ENCODE peak calls at places on chromosomes 1 and 21, in six cellular contexts. C, G, W, T, U and F are unnamed samples.

GRCh38 chr1:208131631-208132286 is 112.4 kb downstream of the PLXNA2 start:
- DNase-seq in G (no peak), U (no peak), C (no peak), T (no peak), W (no peak), F (peak)

GRCh38 chr1:230281531-230281930 is 144.6 kb downstream of the PGBD5 start:
- DNase-seq in W (no peak), C (no peak), U (no peak), G (no peak), T (peak), F (no peak)

GRCh38 chr1:16078925-16079656 is 5.6 kb upstream of the FAM131C start:
- DNase-seq in C (peak), W (peak), G (peak), U (peak), T (no peak), F (peak)

GRCh38 chr1:20404466-20404865 is 81.5 kb downstream of the CAMK2N1 start:
- DNase-seq in T (no peak), U (peak), W (peak), G (peak), C (no peak), F (peak)

GRCh38 chr1:117629625-117630422 is 24.0 kb downstream of the TENT5C start:
- DNase-seq in G (peak), W (no peak), C (no peak), T (no peak), U (no peak), F (no peak)

GRCh38 chr21:44871576-44872265 is 1.8 kb downstream of the PTTG1IP start:
- DNase-seq in W (peak), T (no peak), C (no peak), G (no peak), U (no peak), F (no peak)

GRCh38 chr1:204294371-204294770 is 65.4 kb downstream of the PLEKHA6 start:
- DNase-seq in T (no peak), U (peak), C (no peak), G (no peak), W (peak), F (no peak)

GRCh38 chr1:244074559-244075171 is 23.6 kb downstream of the ZBTB18 start:
- DNase-seq in W (no peak), T (no peak), C (peak), G (no peak), U (no peak), F (peak)

GRCh38 chr1:109498161-109498801 is 4.4 kb downstream of the CYB561D1 start:
- DNase-seq in T (no peak), W (peak), C (no peak), G (peak), U (peak), F (peak)

GRCh38 chr1:175783126-175783722 is 39.8 kb upstream of the TNR start:
- DNase-seq in C (no peak), G (no peak), W (peak), T (no peak), U (no peak), F (peak)

GRCh38 chr21:31336739-31337040 is 7.4 kb downstream of the TIAM1 start:
- DNase-seq in C (no peak), W (no peak), U (no peak), G (no peak), T (no peak), F (no peak)

GRCh38 chr1:231199868-231200267 is 38.0 kb downstream of the TRIM67 start:
- DNase-seq in U (no peak), T (no peak), C (no peak), W (no peak), G (no peak), F (no peak)

GRCh38 chr1:200183637-200184036 is 156.1 kb downstream of the NR5A2 start:
- DNase-seq in W (peak), G (no peak), U (no peak), T (no peak), C (no peak), F (no peak)

GRCh38 chr1:201759194-201759814 is 69.7 kb upstream of the IPO9 start:
- DNase-seq in U (no peak), C (no peak), T (no peak), G (no peak), W (peak), F (no peak)

GRCh38 chr1:214454619-214455396 is 96.6 kb downstream of the PTPN14 start:
- DNase-seq in U (peak), G (no peak), C (no peak), W (peak), T (no peak), F (no peak)

DNA sequence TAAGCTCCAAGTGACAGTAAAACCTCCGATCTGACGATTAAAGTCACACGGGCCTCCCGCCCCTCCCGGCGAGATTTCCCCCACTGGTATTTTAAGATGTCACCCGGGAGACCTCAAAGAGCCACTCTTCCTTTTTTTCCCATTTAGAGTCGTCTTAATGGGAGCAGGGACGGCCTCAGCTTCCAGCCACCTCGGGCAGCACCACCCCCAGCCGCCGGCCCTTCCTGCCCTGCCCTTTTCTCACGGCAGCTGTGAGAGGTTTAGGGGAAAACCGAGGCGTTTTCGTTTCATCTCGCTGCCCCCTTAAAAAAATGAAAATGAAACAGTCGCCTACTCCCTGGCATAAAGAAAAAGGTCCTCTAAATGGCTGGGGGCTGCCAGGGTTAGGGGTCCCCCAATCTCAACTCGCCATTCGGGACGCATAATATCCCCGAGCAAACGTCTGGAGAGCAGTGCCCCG is 1.4 kb downstream of the RUNX3 start:
- DNase-seq in G (peak), U (peak), C (peak), T (peak), W (peak), F (peak)
- H3K4me3 ChIP-seq in G (peak), U (no peak), C (peak), T (peak), W (peak), F (peak)

GRCh38 chr21:33703750-33704606 is 61.7 kb downstream of the ITSN1 start:
- DNase-seq in U (peak), T (no peak), W (no peak), C (no peak), G (no peak), F (peak)

GRCh38 chr21:33712022-33712803 is 69.9 kb downstream of the ITSN1 start:
- DNase-seq in W (no peak), U (no peak), C (no peak), T (no peak), G (no peak), F (no peak)

GRCh38 chr21:33708874-33709273 is 66.6 kb downstream of the ITSN1 start:
- DNase-seq in T (no peak), U (no peak), G (no peak), C (no peak), W (no peak), F (no peak)

DNA sequence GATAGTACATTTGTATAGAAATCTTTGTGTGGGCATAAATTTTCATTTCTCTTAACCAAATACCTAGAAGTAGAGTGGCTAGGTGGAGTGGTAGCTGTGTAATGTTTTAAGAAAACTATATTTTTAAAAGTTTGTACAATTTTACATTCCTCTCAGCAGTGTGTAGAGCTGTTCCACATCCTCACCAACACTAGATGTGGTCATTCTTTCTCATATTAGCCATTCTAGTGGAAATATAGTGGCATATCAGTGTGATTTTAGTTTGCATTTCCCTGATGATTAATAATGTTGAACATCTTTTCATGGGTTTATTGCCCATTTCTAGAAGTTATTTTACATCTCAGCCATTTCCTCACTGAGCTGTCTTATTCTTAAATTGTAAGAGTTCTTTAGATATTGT is 65.5 kb downstream of the ITSN1 start:
- DNase-seq in C (no peak), W (no peak), T (no peak), U (no peak), G (no peak), F (no peak)
- H3K27ac ChIP-seq in C (no peak), W (peak), T (no peak), U (no peak), G (no peak), F (no peak)

GRCh38 chr1:52053862-52054261 is 1.1 kb downstream of the TXNDC12 start:
- DNase-seq in C (no peak), G (no peak), W (no peak), U (no peak), T (no peak), F (no peak)
- H3K4me3 ChIP-seq in C (no peak), G (peak), W (peak), U (peak), T (no peak), F (peak)

DNA sequence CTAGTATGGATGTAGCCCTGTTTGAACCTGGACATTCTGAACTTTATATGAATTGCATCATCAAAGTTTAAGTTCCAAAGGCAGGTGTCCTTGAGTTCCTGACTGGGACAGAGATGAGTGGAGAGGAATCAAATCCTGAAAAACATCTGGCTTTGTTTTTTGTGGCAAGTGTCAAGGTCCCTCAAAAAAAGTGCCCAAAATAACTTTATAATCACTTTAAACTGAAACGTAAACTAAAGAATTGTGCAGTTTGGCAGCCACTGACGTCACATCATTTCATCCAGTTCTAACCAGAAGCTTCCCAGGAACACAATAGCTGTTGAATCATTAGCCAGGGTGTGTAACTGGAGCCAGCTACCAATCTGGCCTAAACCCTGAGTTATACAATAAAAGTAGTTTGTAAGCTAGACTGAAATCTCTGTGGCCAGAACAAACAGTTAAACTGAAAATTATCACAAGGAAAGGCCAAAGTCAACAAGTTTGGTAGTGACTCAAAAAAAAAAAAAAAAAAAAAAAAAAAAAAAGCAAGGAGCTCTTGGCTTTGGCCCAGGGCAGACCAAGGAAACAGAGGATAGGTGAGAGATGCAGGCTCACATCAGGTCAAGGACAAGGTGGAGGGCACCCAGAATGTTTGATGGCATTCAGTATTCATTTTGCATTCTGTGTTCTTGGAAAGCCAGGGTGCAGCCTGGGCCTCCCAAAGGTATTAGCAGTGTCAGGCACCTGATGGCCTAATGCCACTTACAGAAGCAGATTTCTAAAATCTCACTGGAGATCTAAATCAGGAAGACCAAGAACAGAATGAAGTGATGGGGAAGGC is 74.3 kb downstream of the TNFSF18 start:
- DNase-seq in T (no peak), W (peak), G (no peak), C (no peak), U (no peak), F (no peak)
- H3K27ac ChIP-seq in T (no peak), W (peak), G (no peak), C (no peak), U (no peak), F (no peak)